ENCODE peak calls at places on chromosomes 13 and 19, in six cellular contexts. M, I, E, N, Z and Y are unnamed samples.

GRCh38 chr13:99403458-99403971 is 96.3 kb upstream of the GPR183 start:
- DNase-seq in M (no peak), I (no peak), E (no peak), N (no peak), Z (no peak), Y (no peak)

GRCh38 chr13:45521292-45521691 is 56.6 kb downstream of the COG3 start:
- DNase-seq in M (no peak), I (no peak), E (no peak), N (no peak), Z (no peak), Y (peak)

GRCh38 chr13:98775844-98776598 is 23.5 kb upstream of the SLC15A1 start:
- DNase-seq in M (no peak), I (no peak), E (no peak), N (no peak), Z (peak), Y (peak)

GRCh38 chr13:25046985-25047660 is 48.8 kb upstream of the PABPC3 start:
- DNase-seq in M (no peak), I (no peak), E (no peak), N (no peak), Z (no peak), Y (no peak)

GRCh38 chr19:17500447-17501198 is 10.8 kb upstream of the PGLS start:
- DNase-seq in M (no peak), I (no peak), E (no peak), N (no peak), Z (no peak), Y (no peak)

GRCh38 chr19:55654833-55655647 is at the start of gene U2AF2:
- DNase-seq in M (peak), I (peak), E (peak), N (peak), Z (peak), Y (peak)

GRCh38 chr13:100594731-100595130 is 6.1 kb upstream of the GGACT start:
- DNase-seq in M (no peak), I (no peak), E (no peak), N (no peak), Z (no peak), Y (peak)

GRCh38 chr19:33580645-33581037 is 41.1 kb upstream of the CHST8 start:
- DNase-seq in M (no peak), I (no peak), E (no peak), N (no peak), Z (no peak), Y (peak)

GRCh38 chr19:44576843-44577565 is 36.4 kb upstream of the IGSF23 start:
- DNase-seq in M (no peak), I (peak), E (no peak), N (peak), Z (peak), Y (peak)

GRCh38 chr13:84192125-84192524 is 309.9 kb upstream of the SLITRK1 start:
- DNase-seq in M (no peak), I (no peak), E (no peak), N (no peak), Z (no peak), Y (peak)

GRCh38 chr13:41356788-41357187 is 45.7 kb downstream of the NAA16 start:
- DNase-seq in M (no peak), I (peak), E (no peak), N (no peak), Z (no peak), Y (peak)

GRCh38 chr13:26471807-26472206 is 85.7 kb upstream of the WASF3 start:
- DNase-seq in M (no peak), I (no peak), E (no peak), N (no peak), Z (no peak), Y (no peak)

GRCh38 chr13:30341815-30342570 is 34.6 kb upstream of the KATNAL1 start:
- DNase-seq in M (no peak), I (no peak), E (peak), N (no peak), Z (peak), Y (peak)

GRCh38 chr13:21528616-21529015 is 69.5 kb upstream of the ZDHHC20 start:
- DNase-seq in M (no peak), I (no peak), E (no peak), N (no peak), Z (no peak), Y (peak)

GRCh38 chr13:50152655-50153309 is 137.5 kb downstream of the KCNRG start:
- DNase-seq in M (no peak), I (no peak), E (no peak), N (peak), Z (no peak), Y (no peak)

GRCh38 chr13:113064534-113065405 is 40.8 kb upstream of the F7 start:
- DNase-seq in M (no peak), I (no peak), E (no peak), N (peak), Z (no peak), Y (peak)